ENCODE peak calls at places on chromosomes 1 and 21, in four cellular contexts. One of them, this sample, is unnamed.

GRCh38 chr1:204151562-204152309 is at the start of gene ETNK2:
- DNase-seq in heart left ventricle: peak
- DNase-seq in esophagus squamous epithelium: no peak
- DNase-seq in ovary: peak
- DNase-seq in this sample: peak

GRCh38 chr21:42837421-42838211 is 41.7 kb downstream of the WDR4 start:
- DNase-seq in ovary: no peak
- DNase-seq in esophagus squamous epithelium: no peak
- DNase-seq in heart left ventricle: peak
- DNase-seq in this sample: no peak

GRCh38 chr21:31576428-31576827 is 83.1 kb upstream of the SOD1 start:
- DNase-seq in esophagus squamous epithelium: no peak
- DNase-seq in heart left ventricle: no peak
- DNase-seq in ovary: no peak
- DNase-seq in this sample: no peak

GRCh38 chr1:163128282-163128681 is 59.1 kb downstream of the RGS4 start:
- DNase-seq in heart left ventricle: no peak
- DNase-seq in ovary: no peak
- DNase-seq in esophagus squamous epithelium: no peak
- DNase-seq in this sample: no peak

GRCh38 chr1:116314305-116314919 is 58.6 kb upstream of the ATP1A1 start:
- DNase-seq in heart left ventricle: no peak
- DNase-seq in esophagus squamous epithelium: no peak
- DNase-seq in ovary: no peak
- DNase-seq in this sample: peak

GRCh38 chr21:43835061-43835460 is 30.0 kb upstream of the AGPAT3 start:
- DNase-seq in esophagus squamous epithelium: no peak
- DNase-seq in heart left ventricle: no peak
- DNase-seq in ovary: no peak
- DNase-seq in this sample: no peak

GRCh38 chr1:26734501-26735058 is 38.8 kb downstream of the ARID1A start:
- DNase-seq in ovary: no peak
- DNase-seq in heart left ventricle: no peak
- DNase-seq in esophagus squamous epithelium: no peak
- DNase-seq in this sample: no peak

GRCh38 chr1:62070384-62071011 is 124.2 kb upstream of the L1TD1 start:
- DNase-seq in esophagus squamous epithelium: no peak
- DNase-seq in heart left ventricle: no peak
- DNase-seq in ovary: no peak
- DNase-seq in this sample: no peak

DNA sequence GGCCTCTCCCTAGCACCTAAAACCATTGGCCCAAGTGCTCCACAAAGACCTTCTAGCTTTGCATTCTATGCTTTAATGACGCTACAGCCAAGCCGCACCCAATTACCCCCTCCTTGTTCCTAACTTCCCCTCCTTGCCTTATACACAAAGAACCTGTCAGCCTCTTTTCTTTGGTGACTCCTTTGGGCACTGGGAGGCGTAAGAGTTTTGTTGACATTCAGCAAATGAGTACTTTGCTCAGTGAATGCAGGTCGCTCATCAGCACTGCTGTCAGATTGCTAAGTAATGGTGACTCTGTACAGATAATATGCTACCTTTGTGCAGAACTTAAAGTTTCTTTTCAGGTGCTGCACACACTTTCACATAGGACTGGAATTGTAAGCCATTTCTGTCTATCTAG is 187.6 kb upstream of the FAM78B start:
- DNase-seq in esophagus squamous epithelium: no peak
- DNase-seq in ovary: no peak
- DNase-seq in heart left ventricle: no peak
- DNase-seq in this sample: no peak
- TF ChIP-seq CTCF in esophagus squamous epithelium: no peak
- TF ChIP-seq CTCF in ovary: no peak
- TF ChIP-seq CTCF in heart left ventricle: no peak
- TF ChIP-seq CTCF in this sample: no peak

GRCh38 chr1:51542158-51542953 is 23.3 kb upstream of the EPS15 start:
- DNase-seq in heart left ventricle: no peak
- DNase-seq in ovary: no peak
- DNase-seq in esophagus squamous epithelium: no peak
- DNase-seq in this sample: no peak
- TF ChIP-seq POLR2A in heart left ventricle: no peak
- TF ChIP-seq POLR2A in ovary: no peak
- TF ChIP-seq POLR2A in esophagus squamous epithelium: no peak
- TF ChIP-seq POLR2A in this sample: no peak

GRCh38 chr21:33395866-33396265 is 7.3 kb upstream of the IFNGR2 start:
- DNase-seq in esophagus squamous epithelium: no peak
- DNase-seq in ovary: no peak
- DNase-seq in heart left ventricle: no peak
- DNase-seq in this sample: no peak

GRCh38 chr21:33399821-33400220 is 3.4 kb upstream of the IFNGR2 start:
- DNase-seq in heart left ventricle: no peak
- DNase-seq in ovary: no peak
- DNase-seq in esophagus squamous epithelium: no peak
- DNase-seq in this sample: no peak

GRCh38 chr21:33394260-33394659 is 9.0 kb upstream of the IFNGR2 start:
- DNase-seq in esophagus squamous epithelium: no peak
- DNase-seq in ovary: no peak
- DNase-seq in heart left ventricle: peak
- DNase-seq in this sample: no peak

GRCh38 chr21:33396436-33396835 is 6.8 kb upstream of the IFNGR2 start:
- DNase-seq in esophagus squamous epithelium: no peak
- DNase-seq in ovary: no peak
- DNase-seq in heart left ventricle: no peak
- DNase-seq in this sample: no peak

GRCh38 chr21:33396966-33397365 is 6.2 kb upstream of the IFNGR2 start:
- DNase-seq in esophagus squamous epithelium: no peak
- DNase-seq in ovary: no peak
- DNase-seq in heart left ventricle: peak
- DNase-seq in this sample: no peak
- H3K27ac ChIP-seq in esophagus squamous epithelium: peak
- H3K27ac ChIP-seq in ovary: no peak
- H3K27ac ChIP-seq in heart left ventricle: no peak
- H3K27ac ChIP-seq in this sample: no peak

GRCh38 chr1:19395678-19396192 is 83.6 kb downstream of the SLC66A1 start:
- DNase-seq in heart left ventricle: no peak
- DNase-seq in ovary: no peak
- DNase-seq in esophagus squamous epithelium: no peak
- DNase-seq in this sample: no peak
- TF ChIP-seq CTCF in heart left ventricle: no peak
- TF ChIP-seq CTCF in ovary: no peak
- TF ChIP-seq CTCF in esophagus squamous epithelium: no peak
- TF ChIP-seq CTCF in this sample: no peak

GRCh38 chr1:84078108-84078823 is 65.8 kb upstream of the PRKACB start:
- DNase-seq in ovary: peak
- DNase-seq in heart left ventricle: peak
- DNase-seq in esophagus squamous epithelium: no peak
- DNase-seq in this sample: peak
- TF ChIP-seq POLR2A in ovary: no peak
- TF ChIP-seq POLR2A in heart left ventricle: no peak
- TF ChIP-seq POLR2A in esophagus squamous epithelium: no peak
- TF ChIP-seq POLR2A in this sample: no peak

GRCh38 chr1:228937851-228938247 is 202.6 kb downstream of the RHOU start:
- DNase-seq in esophagus squamous epithelium: no peak
- DNase-seq in heart left ventricle: no peak
- DNase-seq in ovary: no peak
- DNase-seq in this sample: no peak
- H3K27ac ChIP-seq in esophagus squamous epithelium: peak
- H3K27ac ChIP-seq in heart left ventricle: peak
- H3K27ac ChIP-seq in ovary: no peak
- H3K27ac ChIP-seq in this sample: no peak

GRCh38 chr1:29757866-29758763 is 521.8 kb downstream of the PTPRU start:
- DNase-seq in esophagus squamous epithelium: no peak
- DNase-seq in heart left ventricle: no peak
- DNase-seq in ovary: no peak
- DNase-seq in this sample: no peak

GRCh38 chr1:29758764-29759499 is 522.6 kb downstream of the PTPRU start:
- DNase-seq in ovary: no peak
- DNase-seq in heart left ventricle: no peak
- DNase-seq in esophagus squamous epithelium: no peak
- DNase-seq in this sample: no peak

GRCh38 chr1:29761159-29761928 is 525.0 kb downstream of the PTPRU start:
- DNase-seq in heart left ventricle: no peak
- DNase-seq in ovary: no peak
- DNase-seq in esophagus squamous epithelium: no peak
- DNase-seq in this sample: no peak

GRCh38 chr1:29762635-29763034 is 526.3 kb downstream of the PTPRU start:
- DNase-seq in ovary: no peak
- DNase-seq in esophagus squamous epithelium: no peak
- DNase-seq in heart left ventricle: no peak
- DNase-seq in this sample: no peak

DNA sequence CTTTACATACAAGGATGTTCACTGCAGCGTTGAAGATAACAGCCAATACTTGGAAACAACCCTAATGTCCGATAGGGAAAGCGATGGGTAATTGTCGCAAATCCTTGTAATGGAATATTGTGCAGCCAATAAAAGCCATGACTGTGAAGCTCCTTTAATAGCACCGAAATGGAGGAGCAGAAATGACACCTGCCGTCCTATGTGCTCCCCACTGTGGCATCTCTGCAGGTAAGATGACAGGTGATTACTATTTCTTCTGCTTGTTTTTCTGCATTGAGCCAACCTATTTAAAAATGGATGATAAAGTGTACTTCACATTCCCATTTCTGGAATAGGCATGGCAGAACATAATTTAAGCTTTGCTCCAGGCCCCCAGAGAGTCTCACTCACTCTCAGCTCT is 523.8 kb downstream of the PTPRU start:
- DNase-seq in heart left ventricle: no peak
- DNase-seq in esophagus squamous epithelium: no peak
- DNase-seq in ovary: no peak
- DNase-seq in this sample: no peak
- TF ChIP-seq CTCF in heart left ventricle: no peak
- TF ChIP-seq CTCF in esophagus squamous epithelium: no peak
- TF ChIP-seq CTCF in ovary: no peak
- TF ChIP-seq CTCF in this sample: no peak